ENCODE peak calls at places on chromosome 6, in six cellular contexts. D, B, M, R, N and S are unnamed samples.
A peak's percentile ranks its signal among the peaks of the same experiment; 100 is the strongest.

GRCh38 chr6:15512126-15512525 is 150.7 kb downstream of the DTNBP1 start:
- DNase-seq in D (no peak), B (no peak), M (peak; percentile 84), R (no peak), N (no peak), S (peak; percentile 11)

GRCh38 chr6:25122001-25122400 is 157.2 kb upstream of the CARMIL1 start:
- DNase-seq in D (no peak), B (peak; percentile 49), M (no peak), R (no peak), N (no peak), S (no peak)

GRCh38 chr6:159875194-159875593 is 15.6 kb upstream of the MAS1 start:
- DNase-seq in D (no peak), B (no peak), M (no peak), R (no peak), N (no peak), S (no peak)

GRCh38 chr6:73854998-73855718 is 159.2 kb downstream of the CD109 start:
- DNase-seq in D (peak; percentile 35), B (peak; percentile 87), M (no peak), R (no peak), N (peak; percentile 58), S (peak; percentile 63)

GRCh38 chr6:9745476-9745875 is 669.4 kb downstream of the TFAP2A start:
- DNase-seq in D (no peak), B (peak; percentile 26), M (no peak), R (no peak), N (no peak), S (no peak)

GRCh38 chr6:130324657-130325056 is 41.2 kb upstream of the TMEM200A start:
- DNase-seq in D (no peak), B (peak; percentile 88), M (no peak), R (no peak), N (no peak), S (no peak)

GRCh38 chr6:114249522-114249921 is 93.3 kb downstream of the HS3ST5 start:
- DNase-seq in D (peak; percentile 3), B (no peak), M (no peak), R (no peak), N (no peak), S (no peak)

GRCh38 chr6:53707108-53707897 is 41.7 kb upstream of the KLHL31 start:
- DNase-seq in D (no peak), B (no peak), M (no peak), R (no peak), N (no peak), S (no peak)

GRCh38 chr6:136753624-136754023 is 38.7 kb downstream of the MAP3K5 start:
- DNase-seq in D (no peak), B (no peak), M (no peak), R (no peak), N (no peak), S (no peak)

GRCh38 chr6:39170860-39171259 is 55.9 kb upstream of the SAYSD1 start:
- DNase-seq in D (no peak), B (no peak), M (no peak), R (no peak), N (no peak), S (no peak)

GRCh38 chr6:89999154-89999553 is 104.9 kb downstream of the GJA10 start:
- DNase-seq in D (peak; percentile 80), B (no peak), M (peak; percentile 48), R (peak; percentile 69), N (no peak), S (peak; percentile 92)

GRCh38 chr6:82072113-82072512 is 175.4 kb downstream of the IBTK start:
- DNase-seq in D (peak; percentile 24), B (no peak), M (no peak), R (no peak), N (no peak), S (peak; percentile 46)

GRCh38 chr6:14634072-14634471 is 516.5 kb downstream of the CD83 start:
- DNase-seq in D (no peak), B (no peak), M (no peak), R (no peak), N (no peak), S (no peak)

GRCh38 chr6:7203939-7204338 is 96.2 kb downstream of the RREB1 start:
- DNase-seq in D (no peak), B (no peak), M (no peak), R (no peak), N (no peak), S (no peak)

GRCh38 chr6:120947111-120947510 is 387.2 kb downstream of the TBC1D32 start:
- DNase-seq in D (no peak), B (no peak), M (no peak), R (no peak), N (no peak), S (no peak)

GRCh38 chr6:38259736-38260135 is 380.0 kb downstream of the BTBD9 start:
- DNase-seq in D (no peak), B (peak; percentile 57), M (no peak), R (no peak), N (no peak), S (no peak)

GRCh38 chr6:22636450-22636849 is 67.1 kb downstream of the HDGFL1 start:
- DNase-seq in D (no peak), B (no peak), M (no peak), R (no peak), N (no peak), S (no peak)

GRCh38 chr6:13478525-13478962 is 8.9 kb downstream of the GFOD1 start:
- DNase-seq in D (no peak), B (no peak), M (peak; percentile 61), R (no peak), N (no peak), S (peak; percentile 63)

GRCh38 chr6:145406733-145407256 is 328.5 kb downstream of the EPM2A start:
- DNase-seq in D (no peak), B (no peak), M (peak; percentile 44), R (no peak), N (no peak), S (peak; percentile 88)

GRCh38 chr6:38599261-38599660 is 40.5 kb downstream of the BTBD9 start:
- DNase-seq in D (no peak), B (no peak), M (no peak), R (no peak), N (no peak), S (no peak)

GRCh38 chr6:3315068-3315467 is 56.3 kb downstream of the PSMG4 start:
- DNase-seq in D (no peak), B (no peak), M (no peak), R (no peak), N (no peak), S (no peak)

GRCh38 chr6:40563111-40563510 is 24.1 kb downstream of the LRFN2 start:
- DNase-seq in D (no peak), B (no peak), M (peak; percentile 40), R (no peak), N (no peak), S (peak; percentile 51)

GRCh38 chr6:13273931-13274706 is 54.2 kb downstream of the TBC1D7 start:
- DNase-seq in D (no peak), B (no peak), M (no peak), R (no peak), N (no peak), S (no peak)

GRCh38 chr6:23173231-23173630 is 603.9 kb downstream of the HDGFL1 start:
- DNase-seq in D (no peak), B (no peak), M (no peak), R (no peak), N (no peak), S (no peak)

GRCh38 chr6:28354688-28355554 is 5.2 kb downstream of the ZKSCAN3 start:
- DNase-seq in D (no peak), B (no peak), M (no peak), R (no peak), N (no peak), S (no peak)

GRCh38 chr6:170031096-170031471 is 259.8 kb downstream of the DLL1 start:
- DNase-seq in D (no peak), B (no peak), M (no peak), R (peak; percentile 75), N (no peak), S (no peak)

GRCh38 chr6:170069611-170070010 is 221.3 kb downstream of the DLL1 start:
- DNase-seq in D (no peak), B (no peak), M (no peak), R (no peak), N (no peak), S (no peak)

GRCh38 chr6:8074213-8074612 is 10.0 kb upstream of the BLOC1S5 start:
- DNase-seq in D (no peak), B (peak; percentile 77), M (no peak), R (no peak), N (no peak), S (no peak)

GRCh38 chr6:22271044-22271443 is 25.8 kb downstream of the PRL start:
- DNase-seq in D (no peak), B (no peak), M (no peak), R (no peak), N (no peak), S (no peak)

GRCh38 chr6:108157234-108157971 is 8.4 kb upstream of the NR2E1 start:
- DNase-seq in D (no peak), B (no peak), M (no peak), R (no peak), N (no peak), S (peak; percentile 11)

GRCh38 chr6:80523531-80523970 is 417.1 kb downstream of the BCKDHB start:
- DNase-seq in D (no peak), B (peak; percentile 11), M (peak; percentile 16), R (peak; percentile 11), N (no peak), S (peak; percentile 6)

GRCh38 chr6:52217761-52218160 is 26.5 kb downstream of the IL17F start:
- DNase-seq in D (no peak), B (no peak), M (no peak), R (no peak), N (no peak), S (no peak)

GRCh38 chr6:112027942-112028674 is 25.8 kb upstream of the CCN6 start:
- DNase-seq in D (no peak), B (peak; percentile 78), M (no peak), R (no peak), N (no peak), S (no peak)

GRCh38 chr6:49541936-49542335 is 8.5 kb upstream of the C6orf141 start:
- DNase-seq in D (no peak), B (peak; percentile 15), M (no peak), R (peak; percentile 50), N (no peak), S (no peak)

GRCh38 chr6:115643762-115644161 is 416.9 kb downstream of the FRK start:
- DNase-seq in D (no peak), B (no peak), M (no peak), R (no peak), N (peak; percentile 38), S (no peak)

GRCh38 chr6:18457065-18457817 is 70.1 kb downstream of the RNF144B start:
- DNase-seq in D (no peak), B (no peak), M (no peak), R (no peak), N (no peak), S (no peak)